ENCODE peak calls at places on chromosomes 12 and 14, in four cellular contexts. R is NCI-H1092 treated with DMSO at 0.1 percent for 48 hours, Q is HEK293T, C is T-helper 1 cell. J is an unnamed sample.

GRCh38 chr14:71300474-71301359 is 393.5 kb downstream of the PCNX1 start:
- DNase-seq in Q (no peak), R (no peak), C (no peak), J (no peak)

GRCh38 chr12:116406529-116406928 is 129.0 kb upstream of the MED13L start:
- DNase-seq in C (no peak), R (no peak), Q (peak), J (no peak)

GRCh38 chr12:82919365-82920054 is 232.8 kb downstream of the TMTC2 start:
- DNase-seq in Q (no peak), R (no peak), C (no peak), J (no peak)

GRCh38 chr14:51998348-51998747 is 9.0 kb downstream of the RTRAF start:
- DNase-seq in R (no peak), C (no peak), Q (no peak), J (no peak)

GRCh38 chr14:91901449-91902250 is 34.3 kb upstream of the TC2N start:
- DNase-seq in C (no peak), R (no peak), Q (no peak), J (no peak)

GRCh38 chr12:69694123-69694522 is 5.0 kb downstream of the BEST3 start:
- DNase-seq in Q (no peak), C (no peak), R (no peak), J (no peak)

GRCh38 chr12:81077686-81078441 is at the start of gene ACSS3:
- DNase-seq in R (no peak), Q (peak), C (no peak), J (no peak)

GRCh38 chr12:46269429-46270241 is 792 bp upstream of the SLC38A1 start:
- DNase-seq in C (peak), R (no peak), Q (no peak), J (peak)

GRCh38 chr14:68657300-68658028 is 135.4 kb downstream of the ZFP36L1 start:
- DNase-seq in C (no peak), R (no peak), Q (no peak), J (no peak)

GRCh38 chr12:99658950-99659349 is 11.4 kb downstream of the GARIN6 start:
- DNase-seq in Q (no peak), R (peak), C (no peak), J (peak)

GRCh38 chr14:55329999-55330710 is 58.9 kb downstream of the FBXO34 start:
- DNase-seq in C (no peak), R (no peak), Q (no peak), J (no peak)

GRCh38 chr12:62919827-62920226 is 15.1 kb downstream of the PPM1H start:
- DNase-seq in R (peak), C (no peak), Q (no peak), J (peak)

GRCh38 chr12:101891462-101891971 is 14.1 kb downstream of the DRAM1 start:
- DNase-seq in C (no peak), R (no peak), Q (no peak), J (no peak)

GRCh38 chr14:99354166-99354875 is 82.3 kb upstream of the BCL11B start:
- DNase-seq in C (no peak), Q (no peak), R (no peak), J (no peak)

GRCh38 chr12:2352203-2352602 is 299.4 kb downstream of the CACNA1C start:
- DNase-seq in Q (no peak), R (no peak), C (no peak), J (no peak)

GRCh38 chr14:105856676-105857222 is 330.4 kb downstream of the TMEM121 start:
- DNase-seq in R (no peak), C (no peak), Q (no peak), J (no peak)

GRCh38 chr14:84535491-84535890 is 994.5 kb upstream of the FLRT2 start:
- DNase-seq in C (no peak), Q (no peak), R (no peak), J (no peak)

GRCh38 chr12:6946033-6946919 is 2.5 kb downstream of the C12orf57 start:
- DNase-seq in Q (no peak), R (peak), C (peak), J (peak)

GRCh38 chr12:52878507-52879393 is 26.1 kb downstream of the KRT8 start:
- DNase-seq in C (no peak), R (no peak), Q (no peak), J (no peak)

GRCh38 chr12:92075425-92075891 is 70.2 kb downstream of the BTG1 start:
- DNase-seq in R (no peak), C (no peak), Q (no peak), J (no peak)

GRCh38 chr12:96193725-96194571 is at the start of gene ELK3:
- DNase-seq in R (peak), C (peak), Q (peak), J (no peak)